ENCODE peak calls at places on chromosomes 4 and X, in four cellular contexts. U is HFFc6, H is neural crest cell, E is nephron progenitor cell. A is an unnamed sample.

GRCh38 chr4:175127314-175127713 is 209.2 kb downstream of the ADAM29 start:
- DNase-seq in E (no peak), U (no peak), H (no peak), A (no peak)

GRCh38 chrX:140091276-140091886 is 126.1 kb upstream of the CXorf66 start:
- DNase-seq in H (peak; percentile 48), U (no peak), E (peak; percentile 71), A (peak; percentile 55)

GRCh38 chrX:44352739-44353138 is 9.3 kb upstream of the EFHC2 start:
- DNase-seq in H (no peak), U (no peak), E (no peak), A (no peak)

GRCh38 chr4:85370400-85371032 is 104.4 kb upstream of the ARHGAP24 start:
- DNase-seq in E (peak; percentile 66), U (peak; percentile 35), H (peak; percentile 27), A (peak; percentile 50)

GRCh38 chr4:7021930-7022658 is 21.1 kb upstream of the TADA2B start:
- DNase-seq in H (no peak), E (no peak), U (peak; percentile 96), A (no peak)

GRCh38 chr4:125703443-125703842 is 388.7 kb downstream of the FAT4 start:
- DNase-seq in E (no peak), H (no peak), U (peak; percentile 23), A (no peak)

GRCh38 chr4:5863461-5864113 is 29.3 kb downstream of the CRMP1 start:
- DNase-seq in U (peak; percentile 82), E (no peak), H (no peak), A (no peak)

GRCh38 chr4:128322311-128322710 is 34.7 kb upstream of the PGRMC2 start:
- DNase-seq in H (no peak), E (no peak), U (peak; percentile 48), A (no peak)

GRCh38 chr4:140884431-140885058 is 128.4 kb upstream of the TBC1D9 start:
- DNase-seq in E (peak; percentile 44), U (peak; percentile 69), H (peak; percentile 22), A (peak; percentile 33)

GRCh38 chr4:112938461-112939058 is 110.9 kb upstream of the ANK2 start:
- DNase-seq in H (no peak), E (no peak), U (peak; percentile 59), A (no peak)

GRCh38 chrX:12137982-12138365 is 299 bp upstream of the FRMPD4 start:
- DNase-seq in H (peak; percentile 1), U (no peak), E (peak; percentile 41), A (peak; percentile 23)

GRCh38 chr4:104302731-104303130 is 192.0 kb downstream of the CXXC4 start:
- DNase-seq in U (no peak), H (no peak), E (no peak), A (no peak)

GRCh38 chr4:78747328-78747946 is 28.7 kb upstream of the BMP2K start:
- DNase-seq in E (no peak), U (peak; percentile 51), H (no peak), A (no peak)

GRCh38 chr4:44725166-44725565 is 1.2 kb downstream of the GNPDA2 start:
- DNase-seq in E (no peak), H (no peak), U (no peak), A (no peak)

GRCh38 chr4:22021116-22021515 is 72.5 kb upstream of the KCNIP4 start:
- DNase-seq in H (no peak), U (peak; percentile 0), E (no peak), A (no peak)

GRCh38 chrX:25015486-25016360 is at the start of gene ARX:
- DNase-seq in H (peak; percentile 72), U (no peak), E (peak; percentile 82), A (peak; percentile 76)

GRCh38 chr4:81040175-81040659 is 9.7 kb downstream of the BMP3 start:
- DNase-seq in U (peak; percentile 61), E (peak; percentile 18), H (no peak), A (no peak)

GRCh38 chrX:118720058-118720707 is 7.2 kb upstream of the IL13RA1 start:
- DNase-seq in H (no peak), E (no peak), U (no peak), A (no peak)

GRCh38 chr4:24594887-24595286 is 10.5 kb upstream of the DHX15 start:
- DNase-seq in E (no peak), U (peak; percentile 55), H (no peak), A (no peak)

GRCh38 chr4:171626554-171626953 is 186.7 kb upstream of the GALNTL6 start:
- DNase-seq in E (no peak), H (no peak), U (no peak), A (no peak)

GRCh38 chr4:171629182-171629581 is 184.0 kb upstream of the GALNTL6 start:
- DNase-seq in E (no peak), U (no peak), H (no peak), A (no peak)

DNA sequence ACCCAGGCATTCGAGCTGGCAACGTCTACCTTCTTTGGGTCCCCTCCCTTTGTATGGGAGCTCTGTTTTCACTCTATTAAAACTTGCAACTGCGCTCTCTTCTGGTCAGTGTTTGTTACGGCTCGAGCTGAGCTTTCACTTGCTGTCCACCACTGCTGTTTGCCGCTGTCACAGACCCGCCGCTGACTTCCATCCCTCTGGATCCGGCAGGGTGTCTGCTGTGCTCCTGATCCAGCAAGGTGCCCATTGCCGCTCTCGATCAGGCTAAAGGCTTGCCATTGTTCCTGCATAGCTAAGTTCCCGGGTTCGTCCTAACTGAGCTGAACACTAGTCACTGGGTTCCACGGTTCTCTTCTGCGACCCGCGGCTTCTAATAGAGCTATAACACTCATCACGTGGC is 183.5 kb upstream of the GALNTL6 start:
- DNase-seq in H (no peak), U (no peak), E (no peak), A (no peak)
- TF ChIP-seq CTCF in H (no peak), U (no peak), E (no peak), A (no peak)

DNA sequence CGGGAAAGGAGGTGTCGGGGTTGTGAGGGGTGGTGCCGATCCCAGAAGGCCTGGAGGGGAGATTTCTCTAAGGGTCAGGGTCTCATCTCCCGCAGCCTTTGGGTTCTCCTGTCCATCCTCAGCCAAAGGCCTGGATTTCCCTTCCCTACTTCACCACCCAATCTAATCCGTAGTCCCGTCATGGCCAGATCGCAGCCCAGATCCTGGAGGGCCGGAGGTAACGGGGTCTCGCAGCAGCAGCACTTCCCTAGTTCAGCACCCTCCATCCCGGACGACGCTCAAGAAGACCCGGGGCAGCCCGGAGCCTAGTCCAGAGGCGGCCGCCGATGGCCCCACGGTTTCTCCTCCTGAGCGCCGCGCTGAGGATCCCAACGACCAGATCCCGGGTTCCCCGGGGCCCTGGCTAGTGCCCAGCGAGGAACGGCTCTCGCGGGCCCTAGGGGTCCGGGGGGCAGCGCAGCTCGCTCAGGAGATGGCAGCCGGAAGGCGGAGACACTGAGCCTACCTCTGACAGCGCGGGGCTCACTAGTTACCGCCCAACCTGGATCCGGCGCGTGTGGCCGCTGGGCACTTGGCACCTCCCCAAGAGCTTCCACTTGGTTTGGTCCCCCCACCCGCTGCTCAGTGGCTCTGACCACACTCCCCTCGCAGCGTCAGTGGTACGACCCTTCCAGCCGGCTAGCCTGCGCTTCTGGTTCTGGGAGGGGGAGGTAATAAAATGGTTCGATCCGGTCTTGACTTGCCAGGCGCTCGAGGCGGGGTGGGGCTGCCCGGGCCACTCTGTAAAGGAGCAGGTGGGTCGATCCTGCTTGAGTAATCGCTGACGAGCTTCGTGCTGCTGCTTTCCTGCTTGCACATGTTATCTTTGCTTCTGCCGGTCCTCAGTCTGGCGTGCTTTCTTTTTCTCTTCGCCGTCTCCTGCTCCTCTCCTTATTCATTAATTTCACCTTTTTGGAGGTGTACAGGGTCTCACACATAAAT is 3.6 kb downstream of the MAGIX start:
- DNase-seq in H (peak; percentile 30), U (peak; percentile 51), E (peak; percentile 68), A (peak; percentile 71)
- TF ChIP-seq CTCF in H (peak; percentile 24), U (no peak), E (no peak), A (no peak)

GRCh38 chrX:8364369-8365141 is 100.1 kb upstream of the VCX3B start:
- DNase-seq in U (no peak), H (peak; percentile 31), E (peak; percentile 38), A (peak; percentile 39)
- TF ChIP-seq CTCF in U (no peak), H (peak; percentile 63), E (peak; percentile 48), A (peak; percentile 16)

DNA sequence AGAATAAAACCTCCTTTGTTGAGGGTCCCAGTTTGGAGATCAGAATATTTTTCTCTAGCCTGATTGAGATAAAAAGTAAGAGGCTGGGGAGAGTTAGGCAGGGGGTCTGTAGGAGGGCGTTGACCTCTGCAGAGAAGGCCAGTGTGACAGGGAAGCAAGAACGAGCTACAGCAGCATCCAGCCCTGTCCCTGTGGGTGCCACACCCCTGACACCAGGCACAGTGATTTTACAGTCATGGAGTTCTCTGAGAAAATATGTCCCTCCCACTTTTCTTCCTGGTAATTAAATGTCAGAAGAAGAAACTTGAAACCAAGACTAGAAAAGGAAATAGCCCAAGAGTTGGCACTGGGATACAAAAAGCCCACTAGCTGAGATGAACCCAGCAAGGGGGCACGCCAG is 25.0 kb upstream of the HELT start:
- DNase-seq in E (no peak), U (no peak), H (no peak), A (no peak)
- TF ChIP-seq CTCF in E (no peak), U (no peak), H (no peak), A (no peak)

GRCh38 chr4:26055855-26056254 is 141.8 kb downstream of the SMIM20 start:
- DNase-seq in U (no peak), E (no peak), H (no peak), A (no peak)
- TF ChIP-seq CTCF in U (peak; percentile 22), E (no peak), H (no peak), A (no peak)

DNA sequence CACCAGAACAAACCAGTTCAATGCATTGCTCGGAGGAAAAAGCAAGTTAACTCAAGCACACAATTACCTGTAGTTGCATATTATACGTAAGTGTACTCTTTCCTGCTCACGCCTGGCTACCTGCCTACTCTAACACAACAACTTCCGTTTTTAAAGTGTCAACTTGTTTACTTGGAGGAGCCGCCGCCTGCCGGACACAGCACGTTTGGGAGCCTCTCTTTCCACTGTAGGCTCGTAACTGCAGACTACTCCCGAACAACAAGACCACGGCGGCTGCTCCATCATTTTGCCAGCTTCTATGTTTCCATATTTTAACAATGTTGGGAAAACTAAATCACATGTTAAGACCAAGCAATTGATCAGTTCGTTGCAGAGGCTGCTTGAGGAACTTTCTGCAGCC is 882 bp downstream of the MTNR1A start:
- DNase-seq in E (peak; percentile 37), U (peak; percentile 9), H (peak; percentile 41), A (no peak)
- TF ChIP-seq CTCF in E (peak; percentile 18), U (peak; percentile 33), H (peak; percentile 57), A (no peak)

DNA sequence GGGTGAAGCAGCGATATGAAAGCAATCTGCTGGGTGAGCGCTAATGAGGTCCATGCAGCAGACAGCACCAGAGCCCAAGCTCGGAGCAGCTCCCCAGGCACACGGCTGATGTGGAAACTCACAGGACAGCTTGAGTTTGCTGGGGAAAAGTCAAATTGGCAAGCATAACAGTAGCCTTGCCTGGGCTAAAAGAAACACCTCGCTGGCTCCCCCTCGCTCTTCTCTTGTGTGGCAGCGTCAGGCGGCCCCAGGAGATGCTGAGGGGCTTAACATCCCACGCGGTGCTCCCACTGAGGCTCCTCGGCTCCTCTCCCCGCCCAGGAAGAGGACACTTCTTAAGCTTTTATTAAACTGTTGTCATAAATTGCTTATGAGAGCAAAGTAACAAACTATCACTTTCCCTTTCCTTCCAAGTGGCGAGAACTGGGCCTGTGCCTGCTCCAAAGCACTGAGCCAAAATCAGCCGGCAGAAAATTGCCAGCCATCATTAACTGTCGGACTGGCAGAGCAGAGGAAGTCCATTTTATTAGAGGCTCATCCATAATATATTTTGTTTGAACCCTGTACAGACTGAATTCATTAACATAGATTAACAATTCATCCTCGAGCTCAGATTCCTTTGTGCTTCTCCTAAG is 111.4 kb downstream of the TSPAN5 start:
- DNase-seq in E (peak; percentile 12), H (no peak), U (peak; percentile 48), A (peak; percentile 31)
- TF ChIP-seq CTCF in E (no peak), H (no peak), U (peak; percentile 47), A (no peak)

GRCh38 chr4:107379054-107379869 is 340.8 kb downstream of the PAPSS1 start:
- DNase-seq in U (peak; percentile 54), E (no peak), H (no peak), A (no peak)
- TF ChIP-seq CTCF in U (peak; percentile 73), E (no peak), H (no peak), A (no peak)

A was measured in glutamatergic neuron.